ENCODE peak calls at places on chromosomes 5 and 9, in ten cellular contexts. B, T, D, U, Y, J, W, X, I and N are unnamed samples.

GRCh38 chr5:126736141-126736540 is 40.8 kb upstream of the LMNB1 start:
- DNase-seq in B (peak), T (no peak), D (peak), U (no peak), Y (no peak), J (no peak), W (no peak), X (no peak), I (no peak), N (peak)

GRCh38 chr5:150583541-150584225 is 56.8 kb upstream of the SYNPO start:
- DNase-seq in B (no peak), T (no peak), D (no peak), U (no peak), Y (no peak), J (no peak), W (no peak), X (no peak), I (no peak), N (no peak)

GRCh38 chr9:127505396-127506116 is 54.2 kb downstream of the LRSAM1 start:
- DNase-seq in B (no peak), T (peak), D (peak), U (peak), Y (peak), J (no peak), W (peak), X (no peak), I (no peak), N (peak)

GRCh38 chr9:88817628-88818027 is 173.6 kb upstream of the S1PR3 start:
- DNase-seq in B (no peak), T (no peak), D (no peak), U (no peak), Y (no peak), J (no peak), W (no peak), X (no peak), I (no peak), N (no peak)

GRCh38 chr9:96852676-96853075 is 1.6 kb downstream of the ZNF782 start:
- DNase-seq in B (peak), T (no peak), D (no peak), U (no peak), Y (no peak), J (no peak), W (no peak), X (no peak), I (no peak), N (no peak)

GRCh38 chr5:18465833-18466681 is 831.8 kb downstream of the TAF11L14 start:
- DNase-seq in B (peak), T (peak), D (peak), U (no peak), Y (peak), J (no peak), W (peak), X (no peak), I (peak), N (peak)

GRCh38 chr9:129776938-129777768 is 24.3 kb upstream of the PTGES start:
- DNase-seq in B (peak), T (no peak), D (peak), U (peak), Y (no peak), J (peak), W (peak), X (peak), I (peak), N (peak)

GRCh38 chr9:2127486-2127885 is 112.3 kb downstream of the SMARCA2 start:
- DNase-seq in B (peak), T (no peak), D (no peak), U (no peak), Y (no peak), J (no peak), W (no peak), X (no peak), I (no peak), N (peak)

GRCh38 chr5:88298425-88298824 is 29.8 kb upstream of the TMEM161B start:
- DNase-seq in B (peak), T (no peak), D (no peak), U (no peak), Y (no peak), J (no peak), W (no peak), X (no peak), I (no peak), N (peak)

GRCh38 chr9:93267681-93268505 is 84.0 kb downstream of the WNK2 start:
- DNase-seq in B (no peak), T (no peak), D (no peak), U (no peak), Y (peak), J (peak), W (no peak), X (no peak), I (peak), N (no peak)

GRCh38 chr5:177256296-177256695 is 47.2 kb downstream of the RAB24 start:
- DNase-seq in B (no peak), T (no peak), D (no peak), U (no peak), Y (no peak), J (no peak), W (peak), X (no peak), I (no peak), N (no peak)

GRCh38 chr5:134845335-134845851 is 375 bp upstream of the C5orf24 start:
- DNase-seq in B (peak), T (no peak), D (no peak), U (no peak), Y (no peak), J (no peak), W (no peak), X (no peak), I (no peak), N (peak)

GRCh38 chr9:34992376-34992951 is 2.9 kb downstream of the DNAJB5 start:
- DNase-seq in B (peak), T (no peak), D (peak), U (peak), Y (peak), J (no peak), W (no peak), X (no peak), I (peak), N (peak)

GRCh38 chr5:167489202-167489601 is 802.2 kb upstream of the WWC1 start:
- DNase-seq in B (no peak), T (no peak), D (no peak), U (no peak), Y (no peak), J (no peak), W (no peak), X (no peak), I (no peak), N (no peak)

GRCh38 chr9:89278997-89279739 is 31.8 kb upstream of the CKS2 start:
- DNase-seq in B (peak), T (no peak), D (peak), U (no peak), Y (no peak), J (no peak), W (peak), X (no peak), I (no peak), N (peak)

GRCh38 chr9:114910541-114910940 is 19.9 kb downstream of the TNFSF8 start:
- DNase-seq in B (no peak), T (no peak), D (no peak), U (no peak), Y (no peak), J (no peak), W (no peak), X (no peak), I (no peak), N (no peak)

GRCh38 chr5:6248132-6248531 is 130.2 kb downstream of the MED10 start:
- DNase-seq in B (no peak), T (no peak), D (no peak), U (no peak), Y (no peak), J (no peak), W (no peak), X (no peak), I (no peak), N (no peak)

GRCh38 chr9:127523312-127523851 is 72.1 kb downstream of the LRSAM1 start:
- DNase-seq in B (peak), T (peak), D (no peak), U (peak), Y (no peak), J (no peak), W (no peak), X (no peak), I (no peak), N (no peak)

GRCh38 chr5:68216737-68217231 is 1.2 kb downstream of the PIK3R1 start:
- DNase-seq in B (peak), T (no peak), D (peak), U (no peak), Y (peak), J (no peak), W (no peak), X (no peak), I (no peak), N (no peak)

GRCh38 chr9:108383801-108384200 is 472.0 kb downstream of the ACTL7B start:
- DNase-seq in B (peak), T (no peak), D (no peak), U (no peak), Y (no peak), J (no peak), W (no peak), X (no peak), I (no peak), N (no peak)

GRCh38 chr5:67290620-67291019 is 94.0 kb upstream of the CD180 start:
- DNase-seq in B (no peak), T (no peak), D (no peak), U (no peak), Y (no peak), J (no peak), W (no peak), X (no peak), I (no peak), N (no peak)

GRCh38 chr9:18821794-18822193 is 211.2 kb downstream of the SAXO1 start:
- DNase-seq in B (peak), T (no peak), D (no peak), U (no peak), Y (no peak), J (no peak), W (no peak), X (no peak), I (no peak), N (no peak)

GRCh38 chr5:137344723-137345322 is 154.3 kb downstream of the SPOCK1 start:
- DNase-seq in B (peak), T (peak), D (peak), U (no peak), Y (no peak), J (no peak), W (peak), X (no peak), I (peak), N (peak)

GRCh38 chr5:38595149-38595725 is 38.8 kb upstream of the LIFR start:
- DNase-seq in B (peak), T (no peak), D (no peak), U (no peak), Y (no peak), J (no peak), W (no peak), X (no peak), I (no peak), N (peak)

GRCh38 chr9:79583957-79584654 is 12.3 kb downstream of the TLE4 start:
- DNase-seq in B (no peak), T (no peak), D (no peak), U (peak), Y (peak), J (no peak), W (no peak), X (no peak), I (peak), N (no peak)

GRCh38 chr5:9324348-9325056 is 221.4 kb downstream of the SEMA5A start:
- DNase-seq in B (peak), T (no peak), D (no peak), U (no peak), Y (no peak), J (no peak), W (no peak), X (no peak), I (no peak), N (no peak)

GRCh38 chr5:40577718-40578117 is 102.0 kb upstream of the PTGER4 start:
- DNase-seq in B (no peak), T (no peak), D (no peak), U (no peak), Y (no peak), J (no peak), W (no peak), X (no peak), I (no peak), N (no peak)

GRCh38 chr9:99366183-99366582 is 144.1 kb downstream of the SEC61B start:
- DNase-seq in B (no peak), T (no peak), D (no peak), U (no peak), Y (no peak), J (no peak), W (no peak), X (no peak), I (no peak), N (no peak)

GRCh38 chr5:166499452-166500240 is 1791.8 kb upstream of the WWC1 start:
- DNase-seq in B (no peak), T (no peak), D (peak), U (no peak), Y (no peak), J (no peak), W (no peak), X (no peak), I (no peak), N (no peak)

GRCh38 chr9:126331964-126332748 is 5.5 kb downstream of the MVB12B start:
- DNase-seq in B (no peak), T (no peak), D (no peak), U (no peak), Y (no peak), J (no peak), W (no peak), X (no peak), I (no peak), N (no peak)
- TF ChIP-seq CTCF in B (no peak), T (no peak), D (no peak), U (no peak), Y (no peak), J (no peak), W (no peak), X (no peak), I (no peak), N (no peak)

GRCh38 chr5:33480876-33481275 is 40.1 kb downstream of the TARS1 start:
- DNase-seq in B (no peak), T (no peak), D (no peak), U (no peak), Y (no peak), J (no peak), W (no peak), X (no peak), I (no peak), N (no peak)
- TF ChIP-seq CTCF in B (no peak), T (no peak), D (no peak), U (no peak), Y (no peak), J (no peak), W (no peak), X (no peak), I (no peak), N (no peak)

GRCh38 chr5:114789773-114790402 is 379.8 kb downstream of the TRIM36 start:
- DNase-seq in B (no peak), T (no peak), D (peak), U (no peak), Y (no peak), J (no peak), W (no peak), X (no peak), I (no peak), N (peak)
- TF ChIP-seq CTCF in B (peak), T (peak), D (peak), U (peak), Y (no peak), J (peak), W (peak), X (no peak), I (no peak), N (peak)

DNA sequence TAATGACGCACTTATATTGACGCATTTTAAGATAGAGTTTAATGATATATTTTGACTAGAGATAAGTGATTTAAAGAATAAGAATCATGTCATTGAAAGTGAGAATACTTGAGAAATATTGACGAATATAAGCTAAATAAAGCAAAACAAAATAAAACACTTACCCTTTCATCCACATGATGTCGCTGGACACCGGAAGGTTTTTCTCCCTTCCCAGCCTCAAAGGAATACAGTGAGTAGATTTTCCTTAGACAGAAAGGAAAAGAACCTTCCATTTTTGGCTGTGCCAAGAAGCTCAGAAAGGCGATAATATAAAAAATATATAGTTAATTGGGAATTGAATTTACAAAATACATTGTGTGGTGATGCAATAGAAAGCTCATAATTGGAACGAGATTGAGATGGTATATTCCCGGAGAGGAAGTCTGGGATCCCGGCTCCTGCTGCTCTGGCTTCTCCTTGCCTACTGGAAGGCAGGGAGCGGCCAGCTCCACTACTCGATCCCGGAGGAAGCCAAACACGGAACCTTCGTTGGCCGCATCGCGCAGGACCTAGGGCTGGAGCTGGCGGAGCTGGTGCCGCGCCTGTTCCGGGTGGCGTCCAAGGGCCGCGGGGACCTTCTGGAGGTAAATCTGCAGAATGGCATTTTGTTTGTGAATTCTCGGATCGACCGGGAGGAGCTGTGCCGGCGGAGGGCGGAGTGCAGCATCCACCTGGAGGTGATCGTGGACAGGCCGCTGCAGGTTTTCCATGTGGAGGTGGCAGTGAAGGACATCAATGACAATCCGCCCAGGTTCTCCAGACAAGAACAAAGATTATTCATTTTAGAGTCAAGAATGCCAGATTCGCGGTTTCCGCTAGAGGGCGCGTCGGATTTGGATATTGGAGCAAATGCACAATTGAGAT is at the start of gene PCDHA5:
- DNase-seq in B (no peak), T (no peak), D (no peak), U (no peak), Y (no peak), J (no peak), W (no peak), X (no peak), I (no peak), N (no peak)
- TF ChIP-seq CTCF in B (peak), T (no peak), D (peak), U (peak), Y (no peak), J (no peak), W (no peak), X (no peak), I (no peak), N (peak)

GRCh38 chr5:98839469-98840383 is 66.3 kb downstream of the RGMB start:
- DNase-seq in B (no peak), T (peak), D (no peak), U (no peak), Y (peak), J (no peak), W (no peak), X (no peak), I (no peak), N (no peak)
- TF ChIP-seq CTCF in B (peak), T (peak), D (peak), U (peak), Y (peak), J (no peak), W (no peak), X (no peak), I (no peak), N (peak)

GRCh38 chr5:61817472-61818326 is 485.6 kb downstream of the ZSWIM6 start:
- DNase-seq in B (peak), T (peak), D (peak), U (no peak), Y (no peak), J (no peak), W (peak), X (no peak), I (peak), N (peak)
- TF ChIP-seq CTCF in B (peak), T (no peak), D (peak), U (peak), Y (no peak), J (peak), W (peak), X (no peak), I (peak), N (peak)

GRCh38 chr9:15280647-15281046 is 26.4 kb downstream of the TTC39B start:
- DNase-seq in B (no peak), T (no peak), D (no peak), U (no peak), Y (no peak), J (no peak), W (no peak), X (no peak), I (no peak), N (no peak)

GRCh38 chr9:15276328-15276969 is 30.6 kb downstream of the TTC39B start:
- DNase-seq in B (no peak), T (no peak), D (no peak), U (no peak), Y (no peak), J (no peak), W (no peak), X (no peak), I (no peak), N (no peak)

GRCh38 chr9:15278839-15279238 is 28.2 kb downstream of the TTC39B start:
- DNase-seq in B (no peak), T (no peak), D (no peak), U (no peak), Y (no peak), J (no peak), W (no peak), X (no peak), I (no peak), N (no peak)

GRCh38 chr9:15278290-15278689 is 28.7 kb downstream of the TTC39B start:
- DNase-seq in B (no peak), T (no peak), D (no peak), U (no peak), Y (no peak), J (no peak), W (no peak), X (no peak), I (no peak), N (no peak)

DNA sequence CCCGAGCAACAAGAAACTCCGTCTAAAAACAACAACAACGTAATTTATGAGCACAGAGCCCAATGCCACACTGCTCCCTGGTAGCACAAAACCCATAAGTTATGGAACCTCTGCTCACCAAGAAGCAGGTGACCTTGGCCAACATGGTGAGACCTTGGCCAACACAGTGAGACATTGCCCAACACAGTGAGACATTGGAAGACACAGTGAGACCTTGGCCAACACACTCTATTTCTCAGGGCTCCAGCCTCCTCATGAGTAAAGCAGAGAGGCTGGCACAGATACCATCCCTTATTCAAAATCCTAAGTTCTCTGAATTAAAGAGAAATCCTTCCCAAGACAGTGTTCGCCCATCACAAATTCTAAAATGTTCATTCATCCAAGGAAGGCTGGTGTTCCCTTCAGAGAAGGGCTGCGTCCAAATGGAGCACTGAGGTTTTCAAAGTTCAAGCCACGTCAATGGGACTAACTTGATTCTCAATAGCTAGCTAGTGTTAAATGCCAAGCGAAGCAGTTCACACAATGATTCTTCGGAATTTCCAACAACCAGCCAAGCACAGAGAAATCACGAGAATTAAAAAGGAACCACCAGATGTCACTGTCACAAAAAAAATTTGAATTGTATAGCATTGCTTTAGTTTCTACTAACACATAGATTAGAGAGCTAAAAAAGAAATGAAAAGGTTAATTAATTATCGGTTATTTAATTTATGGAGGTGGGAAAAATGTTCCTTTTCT is 29.4 kb downstream of the TTC39B start:
- DNase-seq in B (peak), T (no peak), D (no peak), U (no peak), Y (no peak), J (no peak), W (no peak), X (no peak), I (no peak), N (peak)
- TF ChIP-seq CTCF in B (peak), T (no peak), D (peak), U (peak), Y (peak), J (peak), W (no peak), X (peak), I (peak), N (peak)